ENCODE peak calls at places on chromosomes 16 and 17, in ten cellular contexts. Y is ascending aorta, W is uterus, F is testis, D is HCT116, G is prostate gland, R is AG04450, U is lung, J is tibial nerve, N is heart right ventricle. I is an unnamed sample.

GRCh38 chr17:34730816-34731215 is 151.4 kb downstream of the TMEM132E start:
- DNase-seq in Y (no peak), W (no peak), F (no peak), D (no peak), G (no peak), R (no peak), U (no peak), J (no peak), N (no peak), I (no peak)

GRCh38 chr16:11379420-11379819 is 34.2 kb downstream of the RMI2 start:
- DNase-seq in Y (no peak), W (no peak), F (no peak), D (no peak), G (no peak), R (no peak), U (no peak), J (no peak), N (no peak), I (no peak)

GRCh38 chr17:39239640-39240314 is 14.0 kb upstream of the STAC2 start:
- DNase-seq in Y (no peak), W (no peak), F (peak), D (peak), G (no peak), R (no peak), U (peak), J (no peak), N (no peak), I (no peak)

GRCh38 chr17:41500131-41500911 is 5.1 kb downstream of the KRT13 start:
- DNase-seq in Y (no peak), W (no peak), F (no peak), D (peak), G (no peak), R (no peak), U (no peak), J (no peak), N (no peak), I (no peak)

GRCh38 chr17:15918661-15919259 is 26.2 kb upstream of the ADORA2B start:
- DNase-seq in Y (no peak), W (no peak), F (no peak), D (no peak), G (peak), R (no peak), U (no peak), J (no peak), N (peak), I (no peak)

GRCh38 chr17:63752707-63753106 is 11.1 kb upstream of the STRADA start:
- DNase-seq in Y (no peak), W (no peak), F (no peak), D (no peak), G (no peak), R (no peak), U (no peak), J (no peak), N (no peak), I (no peak)

GRCh38 chr17:76598004-76598439 is 12.4 kb upstream of the ST6GALNAC2 start:
- DNase-seq in Y (no peak), W (no peak), F (no peak), D (no peak), G (no peak), R (no peak), U (no peak), J (no peak), N (no peak), I (no peak)

GRCh38 chr17:9729034-9729650 is 62.2 kb downstream of the DHRS7C start:
- DNase-seq in Y (no peak), W (no peak), F (peak), D (peak), G (peak), R (no peak), U (no peak), J (no peak), N (no peak), I (no peak)

GRCh38 chr16:67651039-67651438 is 6.1 kb downstream of the CARMIL2 start:
- DNase-seq in Y (no peak), W (peak), F (no peak), D (no peak), G (no peak), R (no peak), U (peak), J (no peak), N (no peak), I (no peak)

GRCh38 chr17:76497979-76498885 is 3.0 kb downstream of the RHBDF2 start:
- DNase-seq in Y (peak), W (peak), F (peak), D (no peak), G (peak), R (peak), U (peak), J (peak), N (peak), I (peak)

GRCh38 chr16:57519796-57520360 is 16.5 kb downstream of the CCDC102A start:
- DNase-seq in Y (no peak), W (peak), F (peak), D (peak), G (peak), R (no peak), U (peak), J (peak), N (peak), I (no peak)

GRCh38 chr17:9123594-9124553 is 102.6 kb downstream of the NTN1 start:
- DNase-seq in Y (no peak), W (no peak), F (no peak), D (no peak), G (no peak), R (no peak), U (no peak), J (no peak), N (no peak), I (no peak)

GRCh38 chr16:21599994-21600773 is 807 bp downstream of the METTL9 start:
- DNase-seq in Y (no peak), W (no peak), F (no peak), D (no peak), G (peak), R (no peak), U (no peak), J (no peak), N (no peak), I (no peak)

DNA sequence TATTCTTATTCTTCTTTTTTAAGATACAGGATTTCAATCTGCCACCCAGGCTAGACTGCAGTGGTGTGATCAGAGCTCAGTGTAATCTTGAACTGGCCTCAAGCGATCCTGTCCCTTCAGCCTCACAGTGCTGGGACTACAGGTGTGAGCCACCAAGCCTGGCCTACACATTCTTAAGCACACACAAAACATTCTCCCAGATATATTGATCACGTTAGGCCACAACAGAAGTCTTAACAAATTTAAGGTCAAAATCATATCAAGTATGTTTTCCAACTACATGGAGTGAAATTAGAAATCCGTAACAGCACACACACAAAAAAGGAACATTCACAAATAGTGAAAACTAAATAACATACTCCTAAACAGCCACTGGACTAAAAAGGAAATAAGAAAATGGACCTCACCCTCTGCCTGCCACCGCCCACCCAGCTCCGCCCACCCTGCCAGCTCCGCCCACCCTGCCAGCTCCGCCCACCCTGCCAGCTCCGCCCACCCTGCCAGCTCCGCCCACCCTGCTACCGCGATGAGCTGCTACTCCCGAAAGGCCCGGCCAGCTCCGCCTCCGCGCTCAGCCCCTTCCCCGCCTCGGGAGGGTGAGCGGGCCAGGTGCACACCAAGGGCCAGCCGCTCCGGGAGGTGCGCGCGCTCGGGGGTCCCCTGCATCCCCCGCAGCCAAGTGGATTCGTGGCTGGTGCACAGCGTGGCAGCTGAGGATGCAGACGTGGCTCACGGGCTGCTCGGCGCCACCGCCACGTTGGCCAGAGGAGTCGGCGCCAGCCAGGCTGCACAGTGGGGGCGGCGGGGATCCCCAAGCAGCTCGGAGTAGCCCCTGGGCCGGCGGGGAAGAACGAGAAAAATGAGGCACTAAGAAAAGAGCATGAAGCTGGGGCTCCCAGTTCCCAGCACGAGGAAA is 41.2 kb downstream of the C16orf87 start:
- DNase-seq in Y (peak), W (peak), F (peak), D (no peak), G (peak), R (no peak), U (peak), J (peak), N (peak), I (peak)
- H3K27ac ChIP-seq in Y (peak), W (peak), F (no peak), D (no peak), G (peak), R (peak), U (peak), J (peak), N (peak), I (peak)

DNA sequence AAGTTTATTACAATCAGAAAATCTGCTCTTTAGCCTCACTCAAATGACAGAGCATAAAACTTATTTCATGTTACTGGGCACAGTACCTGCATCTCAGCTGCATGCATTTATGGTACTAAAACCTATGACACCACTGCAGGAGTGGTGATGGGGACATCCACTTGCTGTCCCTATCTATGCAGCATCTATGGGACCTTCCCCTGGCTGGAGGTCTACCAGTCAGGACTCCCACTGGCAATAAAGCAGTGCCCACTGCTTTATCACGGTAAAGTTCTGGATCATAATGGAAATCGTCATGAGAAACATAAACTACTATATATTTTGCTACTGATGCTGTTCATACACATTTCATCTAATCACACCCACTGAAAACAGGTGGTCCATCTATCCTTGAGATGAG is 26.2 kb downstream of the NSMCE1 start:
- DNase-seq in Y (no peak), W (no peak), F (no peak), D (no peak), G (no peak), R (no peak), U (no peak), J (no peak), N (no peak), I (no peak)
- H3K27ac ChIP-seq in Y (peak), W (peak), F (no peak), D (no peak), G (peak), R (peak), U (no peak), J (peak), N (peak), I (peak)

DNA sequence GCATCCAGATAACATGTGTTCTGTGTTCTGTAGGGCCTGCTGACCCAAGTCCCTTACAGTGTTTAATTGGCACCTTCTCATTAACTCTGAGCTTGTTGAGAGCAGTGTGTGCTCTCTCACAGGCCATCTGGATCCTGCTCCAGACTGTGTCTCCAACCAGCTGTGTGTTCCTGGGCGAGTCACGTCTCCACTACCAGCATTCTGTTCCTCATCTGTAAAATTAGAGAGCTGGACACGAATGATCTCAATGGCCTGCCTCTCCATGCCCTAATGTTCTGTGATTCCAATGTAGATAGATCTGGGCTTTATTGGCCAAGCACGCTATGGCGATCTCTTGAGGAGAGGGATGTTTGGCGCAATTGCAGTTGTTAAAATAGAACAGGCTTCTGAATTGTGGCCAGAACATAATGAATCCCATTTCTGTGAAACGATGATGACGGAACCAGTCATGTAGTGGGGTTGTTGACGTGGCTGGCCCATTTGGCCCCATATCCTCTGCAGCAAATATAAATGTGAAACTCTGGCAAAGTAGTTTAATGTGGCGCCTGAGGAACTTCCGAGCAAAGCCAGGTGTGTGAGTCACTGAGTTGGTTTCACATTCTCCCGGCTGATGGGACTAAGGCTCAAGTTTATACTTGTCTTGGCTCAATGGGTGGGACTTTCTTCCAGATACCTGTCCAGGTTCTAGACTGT is 22.2 kb downstream of the TBX4 start:
- DNase-seq in Y (no peak), W (peak), F (no peak), D (no peak), G (peak), R (no peak), U (no peak), J (no peak), N (no peak), I (no peak)
- H3K27ac ChIP-seq in Y (no peak), W (no peak), F (no peak), D (no peak), G (peak), R (peak), U (no peak), J (no peak), N (no peak), I (no peak)

GRCh38 chr17:51229889-51230288 is 30.0 kb downstream of the MBTD1 start:
- DNase-seq in Y (no peak), W (no peak), F (no peak), D (no peak), G (no peak), R (no peak), U (no peak), J (no peak), N (no peak), I (no peak)

GRCh38 chr17:51221322-51221721 is 38.5 kb downstream of the MBTD1 start:
- DNase-seq in Y (no peak), W (no peak), F (no peak), D (no peak), G (peak), R (no peak), U (no peak), J (no peak), N (no peak), I (no peak)

GRCh38 chr17:51230306-51230705 is 29.5 kb downstream of the MBTD1 start:
- DNase-seq in Y (no peak), W (no peak), F (no peak), D (no peak), G (no peak), R (no peak), U (no peak), J (no peak), N (no peak), I (no peak)

GRCh38 chr17:51228177-51228576 is 31.7 kb downstream of the MBTD1 start:
- DNase-seq in Y (no peak), W (no peak), F (no peak), D (no peak), G (no peak), R (no peak), U (no peak), J (no peak), N (no peak), I (no peak)

DNA sequence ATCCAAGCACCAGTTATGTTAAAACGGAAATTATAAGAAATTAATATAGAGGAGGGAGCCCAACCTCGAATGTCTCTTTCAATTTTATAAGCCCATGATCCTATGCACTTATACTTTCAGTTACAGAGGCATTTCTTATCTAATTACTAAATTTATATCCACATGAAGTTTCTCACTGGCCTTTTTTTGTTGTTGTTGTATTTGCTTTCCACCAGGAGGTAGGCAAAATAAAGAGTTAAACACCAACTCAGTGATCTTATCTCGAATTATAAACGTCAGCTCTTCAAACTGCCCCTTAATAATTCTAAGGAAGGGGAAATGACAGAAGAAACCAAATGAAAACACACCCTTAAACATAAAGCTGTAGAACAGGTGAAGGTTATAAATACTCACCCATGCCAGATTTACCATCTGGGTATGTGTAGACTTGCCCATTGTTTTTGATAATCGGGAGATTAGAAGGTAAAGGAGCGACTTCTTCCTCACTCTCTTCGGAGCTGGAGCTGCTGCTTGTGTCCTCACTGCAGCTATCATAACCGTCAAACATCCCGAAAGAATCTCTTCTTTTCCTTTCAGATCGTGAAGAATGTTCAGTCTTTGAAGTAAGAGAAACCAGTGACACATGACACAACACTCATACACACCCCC is 35.1 kb downstream of the MBTD1 start:
- DNase-seq in Y (no peak), W (no peak), F (no peak), D (no peak), G (no peak), R (no peak), U (no peak), J (no peak), N (no peak), I (no peak)
- H3K27ac ChIP-seq in Y (peak), W (no peak), F (no peak), D (no peak), G (no peak), R (no peak), U (no peak), J (no peak), N (peak), I (no peak)

GRCh38 chr16:54928016-54928356 is 2.7 kb upstream of the IRX5 start:
- DNase-seq in Y (no peak), W (no peak), F (no peak), D (no peak), G (no peak), R (no peak), U (no peak), J (no peak), N (no peak), I (peak)

GRCh38 chr16:54928421-54929089 is 2.1 kb upstream of the IRX5 start:
- DNase-seq in Y (no peak), W (peak), F (peak), D (no peak), G (peak), R (no peak), U (peak), J (no peak), N (peak), I (peak)

GRCh38 chr16:54929090-54930033 is 1.3 kb upstream of the IRX5 start:
- DNase-seq in Y (peak), W (peak), F (peak), D (peak), G (peak), R (peak), U (peak), J (peak), N (peak), I (peak)

GRCh38 chr16:54926166-54926838 is 4.4 kb upstream of the IRX5 start:
- DNase-seq in Y (no peak), W (no peak), F (no peak), D (no peak), G (no peak), R (no peak), U (no peak), J (no peak), N (no peak), I (no peak)

DNA sequence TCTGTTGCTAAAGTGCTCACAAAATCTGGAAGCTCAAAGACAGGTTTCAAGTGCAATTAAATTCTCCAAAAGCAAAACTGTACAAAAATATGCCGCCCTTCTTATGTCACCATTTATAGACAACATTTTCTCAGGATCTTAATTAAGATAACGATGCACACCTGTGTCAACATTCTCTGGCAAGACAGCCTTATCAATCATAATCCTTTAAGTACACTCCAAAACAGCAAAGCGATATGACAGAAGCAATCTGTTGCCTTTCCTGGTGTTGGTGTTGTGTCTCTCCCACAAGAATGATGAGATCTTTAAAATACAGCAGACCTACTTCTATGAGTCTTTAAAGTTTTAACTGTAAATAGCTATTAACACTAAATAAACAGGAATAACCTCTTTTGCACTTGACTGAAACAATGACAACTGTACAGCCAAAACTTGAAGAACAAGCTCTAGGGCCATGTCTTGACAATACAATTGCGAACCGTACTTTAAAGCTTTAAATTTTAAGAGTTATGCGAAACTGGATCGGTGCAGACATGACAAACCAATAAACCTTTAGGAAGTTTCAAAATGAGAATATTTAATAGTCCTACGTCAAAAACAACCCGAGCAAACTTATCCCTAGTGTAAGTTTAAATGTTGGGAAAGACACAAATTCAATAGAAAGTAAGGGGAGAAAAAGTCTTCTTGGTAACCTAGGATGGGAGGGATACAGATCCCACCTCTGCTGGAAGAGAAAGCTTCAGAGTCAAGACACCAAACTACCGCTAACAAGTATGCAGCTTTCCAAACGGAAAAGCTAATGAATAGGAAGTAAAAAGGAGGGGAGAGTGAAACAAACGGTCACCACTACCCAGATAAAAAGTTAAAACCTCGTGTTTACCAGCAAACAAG is 3.3 kb upstream of the IRX5 start:
- DNase-seq in Y (no peak), W (no peak), F (no peak), D (no peak), G (no peak), R (no peak), U (no peak), J (no peak), N (no peak), I (no peak)
- H3K27ac ChIP-seq in Y (peak), W (no peak), F (no peak), D (no peak), G (peak), R (no peak), U (peak), J (no peak), N (peak), I (no peak)

DNA sequence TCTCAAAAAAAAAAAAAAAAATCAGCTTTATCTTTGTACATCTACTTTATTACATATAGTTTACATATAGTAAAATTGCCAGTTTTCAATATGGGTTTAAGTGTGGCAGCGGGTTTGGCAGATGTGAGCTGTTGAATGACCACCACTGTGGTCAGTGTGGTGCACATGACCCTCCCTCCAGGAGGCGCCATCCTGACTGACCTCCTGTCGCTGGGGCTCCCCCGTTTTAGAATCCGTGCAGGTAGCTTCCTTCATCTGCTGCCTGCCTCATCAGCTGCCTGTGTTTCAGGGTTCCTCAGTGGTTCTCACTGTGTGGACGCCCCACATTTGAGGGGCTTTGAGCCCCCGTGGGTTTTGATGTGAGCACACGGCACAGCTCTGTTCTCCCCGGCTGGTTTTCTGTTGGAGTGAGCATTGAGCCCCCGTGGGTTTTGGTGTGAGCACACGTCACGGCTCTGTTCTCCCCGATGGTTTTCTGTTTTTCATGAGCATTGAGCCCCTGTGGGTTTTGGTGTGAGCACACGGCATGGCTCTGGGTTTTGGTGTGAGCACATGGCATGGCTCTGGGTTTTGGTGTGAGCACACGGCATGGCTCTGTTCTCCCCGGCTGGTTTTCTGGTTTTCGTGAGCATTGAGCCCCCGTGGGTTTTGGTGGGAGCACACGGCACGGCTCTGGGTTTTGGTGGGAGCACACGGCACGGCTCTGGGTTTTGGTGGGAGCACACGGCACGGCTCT is 57.9 kb upstream of the ZNF750 start:
- DNase-seq in Y (no peak), W (no peak), F (no peak), D (no peak), G (no peak), R (no peak), U (no peak), J (no peak), N (no peak), I (no peak)
- H3K27ac ChIP-seq in Y (no peak), W (no peak), F (no peak), D (no peak), G (no peak), R (no peak), U (no peak), J (no peak), N (no peak), I (no peak)